ENCODE peak calls at places on chromosomes 3 and 15, in eight cellular contexts. R is mesendoderm, L is KG1, G is NCI-H69, X is AG04450, M is M059J, W is substantia nigra, B is amniotic stem cell. E is an unnamed sample.

GRCh38 chr3:138348950-138349739 is 766 bp downstream of the MRAS start:
- DNase-seq in R (peak), L (no peak), G (peak), X (no peak), M (peak), W (no peak), B (no peak), E (peak)

GRCh38 chr3:14201881-14202684 is 23.5 kb downstream of the LSM3 start:
- DNase-seq in R (no peak), L (no peak), G (no peak), X (no peak), M (no peak), W (no peak), B (no peak), E (no peak)

GRCh38 chr15:41585140-41586047 is 26.4 kb downstream of the TYRO3 start:
- DNase-seq in R (peak), L (no peak), G (peak), X (no peak), M (peak), W (peak), B (peak), E (peak)

GRCh38 chr3:158732856-158733200 is 571 bp upstream of the RARRES1 start:
- DNase-seq in R (peak), L (no peak), G (no peak), X (no peak), M (no peak), W (no peak), B (no peak), E (no peak)

GRCh38 chr3:53234841-53235232 is 21.0 kb downstream of the TKT start:
- DNase-seq in R (no peak), L (no peak), G (no peak), X (no peak), M (no peak), W (no peak), B (no peak), E (no peak)

GRCh38 chr15:78991476-78991875 is 46.6 kb upstream of the CTSH start:
- DNase-seq in R (no peak), L (no peak), G (no peak), X (peak), M (no peak), W (no peak), B (no peak), E (no peak)

GRCh38 chr3:134809412-134810051 is 14.5 kb downstream of the EPHB1 start:
- DNase-seq in R (peak), L (no peak), G (peak), X (no peak), M (no peak), W (no peak), B (no peak), E (no peak)

GRCh38 chr3:145519598-145520078 is 641.3 kb downstream of the PLOD2 start:
- DNase-seq in R (no peak), L (no peak), G (peak), X (no peak), M (no peak), W (no peak), B (no peak), E (no peak)

GRCh38 chr3:111723293-111723963 is 128.3 kb upstream of the ZBED2 start:
- DNase-seq in R (no peak), L (no peak), G (peak), X (peak), M (peak), W (no peak), B (no peak), E (no peak)

GRCh38 chr3:189233225-189233858 is 61.6 kb downstream of the TPRG1 start:
- DNase-seq in R (peak), L (no peak), G (peak), X (peak), M (peak), W (peak), B (peak), E (peak)

GRCh38 chr3:169146866-169147245 is 516.7 kb downstream of the MECOM start:
- DNase-seq in R (peak), L (no peak), G (peak), X (no peak), M (peak), W (no peak), B (no peak), E (no peak)

GRCh38 chr3:127226451-127226850 is 33.5 kb downstream of the PRR23E start:
- DNase-seq in R (peak), L (no peak), G (no peak), X (no peak), M (peak), W (no peak), B (no peak), E (no peak)

GRCh38 chr3:188491276-188491687 is 337.3 kb downstream of the LPP start:
- DNase-seq in R (no peak), L (no peak), G (no peak), X (no peak), M (peak), W (no peak), B (no peak), E (no peak)

GRCh38 chr15:77654975-77655374 is 22.3 kb upstream of the LINGO1 start:
- DNase-seq in R (peak), L (no peak), G (peak), X (no peak), M (peak), W (no peak), B (no peak), E (no peak)

GRCh38 chr3:127387556-127388153 is 99.8 kb upstream of the PRR20G start:
- DNase-seq in R (no peak), L (no peak), G (no peak), X (no peak), M (no peak), W (no peak), B (no peak), E (no peak)

GRCh38 chr3:7195934-7196333 is 335.0 kb downstream of the GRM7 start:
- DNase-seq in R (no peak), L (no peak), G (peak), X (no peak), M (no peak), W (no peak), B (no peak), E (no peak)

GRCh38 chr15:97350813-97351212 is 609.7 kb upstream of the ARRDC4 start:
- DNase-seq in R (no peak), L (no peak), G (no peak), X (no peak), M (no peak), W (no peak), B (no peak), E (no peak)

GRCh38 chr15:78212546-78213424 is 21.6 kb downstream of the ACSBG1 start:
- DNase-seq in R (peak), L (no peak), G (peak), X (no peak), M (peak), W (no peak), B (peak), E (peak)

GRCh38 chr3:84904819-84905555 is 53.8 kb upstream of the CADM2 start:
- DNase-seq in R (no peak), L (no peak), G (peak), X (no peak), M (no peak), W (no peak), B (no peak), E (no peak)

GRCh38 chr3:129663045-129663446 is 56.6 kb upstream of the PLXND1 start:
- DNase-seq in R (peak), L (no peak), G (no peak), X (no peak), M (peak), W (no peak), B (no peak), E (no peak)

GRCh38 chr15:56052389-56053045 is 59.1 kb upstream of the NEDD4 start:
- DNase-seq in R (peak), L (peak), G (peak), X (no peak), M (peak), W (no peak), B (peak), E (no peak)

GRCh38 chr3:178308696-178309278 is 227.4 kb upstream of the KCNMB2 start:
- DNase-seq in R (no peak), L (no peak), G (no peak), X (no peak), M (peak), W (no peak), B (no peak), E (no peak)

GRCh38 chr3:155026999-155027591 is 53.0 kb upstream of the MME start:
- DNase-seq in R (peak), L (no peak), G (no peak), X (no peak), M (peak), W (no peak), B (no peak), E (no peak)

GRCh38 chr3:155131104-155131503 is 51.0 kb downstream of the MME start:
- DNase-seq in R (no peak), L (no peak), G (no peak), X (peak), M (peak), W (no peak), B (peak), E (no peak)

GRCh38 chr3:178036745-178037144 is 499.5 kb upstream of the KCNMB2 start:
- DNase-seq in R (no peak), L (no peak), G (no peak), X (peak), M (no peak), W (no peak), B (no peak), E (no peak)

GRCh38 chr3:145197051-145197562 is 963.9 kb downstream of the PLOD2 start:
- DNase-seq in R (no peak), L (no peak), G (peak), X (no peak), M (no peak), W (no peak), B (no peak), E (no peak)

GRCh38 chr15:61457050-61457733 is 228.1 kb upstream of the RORA start:
- DNase-seq in R (no peak), L (no peak), G (no peak), X (no peak), M (no peak), W (no peak), B (no peak), E (no peak)

GRCh38 chr3:171729452-171730334 is 80.6 kb downstream of the PLD1 start:
- DNase-seq in R (no peak), L (no peak), G (no peak), X (no peak), M (no peak), W (no peak), B (no peak), E (no peak)

GRCh38 chr15:99253381-99254090 is 2.3 kb downstream of the LRRC28 start:
- DNase-seq in R (no peak), L (no peak), G (no peak), X (no peak), M (peak), W (no peak), B (no peak), E (no peak)

GRCh38 chr15:89167267-89168176 is 53.9 kb downstream of the RLBP1 start:
- DNase-seq in R (peak), L (no peak), G (peak), X (no peak), M (peak), W (no peak), B (no peak), E (peak)

GRCh38 chr3:31704651-31705179 is 172.0 kb downstream of the STT3B start:
- DNase-seq in R (no peak), L (no peak), G (peak), X (peak), M (peak), W (no peak), B (no peak), E (peak)

GRCh38 chr3:30073622-30074021 is 532.8 kb upstream of the TGFBR2 start:
- DNase-seq in R (no peak), L (no peak), G (peak), X (no peak), M (peak), W (no peak), B (no peak), E (no peak)

GRCh38 chr15:63481105-63481810 is 23.1 kb upstream of the USP3 start:
- DNase-seq in R (no peak), L (no peak), G (peak), X (no peak), M (peak), W (no peak), B (no peak), E (no peak)

GRCh38 chr15:83651541-83651940 is 2.4 kb upstream of the ADAMTSL3 start:
- DNase-seq in R (no peak), L (no peak), G (no peak), X (no peak), M (no peak), W (no peak), B (no peak), E (no peak)

GRCh38 chr3:143720381-143720780 is 127.9 kb downstream of the SLC9A9 start:
- DNase-seq in R (no peak), L (no peak), G (peak), X (no peak), M (no peak), W (no peak), B (no peak), E (no peak)